ENCODE peak calls at places on chromosomes 1 and 21, in five cellular contexts. S, K, N, T and G are unnamed samples.

GRCh38 chr1:55056632-55056992 is 17.3 kb downstream of the PCSK9 start:
- DNase-seq in S (no peak), K (no peak), N (no peak), T (no peak), G (no peak)

GRCh38 chr1:94316836-94317789 is 79.7 kb upstream of the ARHGAP29 start:
- DNase-seq in S (no peak), K (no peak), N (no peak), T (no peak), G (no peak)

GRCh38 chr1:27961646-27962221 is 2.0 kb downstream of the XKR8 start:
- DNase-seq in S (no peak), K (no peak), N (no peak), T (peak; percentile 74), G (peak; percentile 59)

GRCh38 chr21:16536661-16537359 is 807.0 kb downstream of the USP25 start:
- DNase-seq in S (no peak), K (no peak), N (no peak), T (no peak), G (no peak)

GRCh38 chr1:116167625-116168276 is 56.6 kb downstream of the MAB21L3 start:
- DNase-seq in S (no peak), K (no peak), N (no peak), T (peak; percentile 70), G (peak; percentile 79)

GRCh38 chr21:16563795-16564194 is 834.0 kb downstream of the USP25 start:
- DNase-seq in S (no peak), K (no peak), N (no peak), T (peak; percentile 42), G (peak; percentile 83)

GRCh38 chr1:167082511-167083027 is 7.6 kb downstream of the GPA33 start:
- DNase-seq in S (no peak), K (no peak), N (no peak), T (no peak), G (peak; percentile 44)

GRCh38 chr1:11364170-11364569 is 91.2 kb downstream of the UBIAD1 start:
- DNase-seq in S (no peak), K (no peak), N (no peak), T (peak; percentile 61), G (no peak)

GRCh38 chr21:33843216-33843615 is 72.4 kb downstream of the ATP5PO start:
- DNase-seq in S (no peak), K (no peak), N (no peak), T (no peak), G (no peak)

GRCh38 chr1:70353641-70354331 is 736 bp downstream of the ANKRD13C start:
- DNase-seq in S (no peak), K (peak; percentile 77), N (no peak), T (no peak), G (no peak)

GRCh38 chr21:45319461-45320211 is 31.9 kb upstream of the POFUT2 start:
- DNase-seq in S (no peak), K (no peak), N (peak; percentile 85), T (peak; percentile 75), G (peak; percentile 51)

GRCh38 chr1:236753554-236753953 is 41.5 kb upstream of the MTR start:
- DNase-seq in S (no peak), K (no peak), N (no peak), T (peak; percentile 70), G (peak; percentile 79)